ENCODE peak calls at places on chromosomes 6 and 20, in ten cellular contexts. One of them, this sample, is unnamed.

GRCh38 chr6:22467645-22468044 is 101.7 kb upstream of the HDGFL1 start:
- DNase-seq in Peyer's patch: no peak
- DNase-seq in HL-60: no peak
- DNase-seq in ascending aorta: no peak
- DNase-seq in PC-3: no peak
- DNase-seq in GM12865: no peak
- DNase-seq in H7: no peak
- DNase-seq in fibroblast of lung: no peak
- DNase-seq in AG04449: no peak
- DNase-seq in mesendoderm: no peak
- DNase-seq in this sample: no peak

GRCh38 chr6:2802521-2803060 is 37.4 kb downstream of the WRNIP1 start:
- DNase-seq in AG04449: no peak
- DNase-seq in Peyer's patch: no peak
- DNase-seq in fibroblast of lung: no peak
- DNase-seq in mesendoderm: no peak
- DNase-seq in H7: no peak
- DNase-seq in HL-60: no peak
- DNase-seq in PC-3: no peak
- DNase-seq in ascending aorta: no peak
- DNase-seq in GM12865: no peak
- DNase-seq in this sample: no peak

GRCh38 chr6:158849899-158850806 is 31.0 kb upstream of the EZR start:
- DNase-seq in PC-3: peak; percentile 97
- DNase-seq in AG04449: peak; percentile 90
- DNase-seq in ascending aorta: no peak
- DNase-seq in Peyer's patch: no peak
- DNase-seq in H7: no peak
- DNase-seq in HL-60: no peak
- DNase-seq in GM12865: peak; percentile 40
- DNase-seq in mesendoderm: peak; percentile 93
- DNase-seq in fibroblast of lung: peak; percentile 91
- DNase-seq in this sample: no peak

GRCh38 chr6:7332090-7332745 is 19.2 kb upstream of the SSR1 start:
- DNase-seq in AG04449: no peak
- DNase-seq in fibroblast of lung: no peak
- DNase-seq in Peyer's patch: no peak
- DNase-seq in HL-60: no peak
- DNase-seq in mesendoderm: peak; percentile 66
- DNase-seq in GM12865: no peak
- DNase-seq in PC-3: no peak
- DNase-seq in ascending aorta: no peak
- DNase-seq in H7: no peak
- DNase-seq in this sample: no peak

GRCh38 chr6:14925627-14926026 is 320.2 kb upstream of the JARID2 start:
- DNase-seq in HL-60: no peak
- DNase-seq in fibroblast of lung: peak; percentile 74
- DNase-seq in ascending aorta: no peak
- DNase-seq in PC-3: peak; percentile 56
- DNase-seq in AG04449: peak; percentile 12
- DNase-seq in mesendoderm: no peak
- DNase-seq in GM12865: no peak
- DNase-seq in Peyer's patch: no peak
- DNase-seq in H7: no peak
- DNase-seq in this sample: no peak

GRCh38 chr20:31560900-31561598 is 44.0 kb upstream of the ID1 start:
- DNase-seq in mesendoderm: no peak
- DNase-seq in AG04449: peak; percentile 93
- DNase-seq in Peyer's patch: peak; percentile 71
- DNase-seq in H7: no peak
- DNase-seq in HL-60: no peak
- DNase-seq in PC-3: peak; percentile 96
- DNase-seq in GM12865: no peak
- DNase-seq in ascending aorta: peak; percentile 91
- DNase-seq in fibroblast of lung: peak; percentile 95
- DNase-seq in this sample: peak; percentile 90

GRCh38 chr6:168703970-168704369 is 263.0 kb downstream of the SMOC2 start:
- DNase-seq in H7: no peak
- DNase-seq in HL-60: no peak
- DNase-seq in fibroblast of lung: no peak
- DNase-seq in ascending aorta: no peak
- DNase-seq in Peyer's patch: no peak
- DNase-seq in PC-3: no peak
- DNase-seq in GM12865: no peak
- DNase-seq in mesendoderm: no peak
- DNase-seq in AG04449: no peak
- DNase-seq in this sample: no peak

GRCh38 chr20:5354871-5355270 is 38.1 kb upstream of the PROKR2 start:
- DNase-seq in H7: no peak
- DNase-seq in Peyer's patch: no peak
- DNase-seq in fibroblast of lung: no peak
- DNase-seq in AG04449: no peak
- DNase-seq in ascending aorta: no peak
- DNase-seq in GM12865: no peak
- DNase-seq in mesendoderm: no peak
- DNase-seq in HL-60: peak; percentile 52
- DNase-seq in PC-3: no peak
- DNase-seq in this sample: no peak

GRCh38 chr6:4128748-4129147 is 6.6 kb downstream of the ECI2 start:
- DNase-seq in AG04449: no peak
- DNase-seq in GM12865: no peak
- DNase-seq in HL-60: no peak
- DNase-seq in mesendoderm: no peak
- DNase-seq in ascending aorta: no peak
- DNase-seq in fibroblast of lung: no peak
- DNase-seq in Peyer's patch: no peak
- DNase-seq in PC-3: peak; percentile 53
- DNase-seq in H7: no peak
- DNase-seq in this sample: peak; percentile 40

GRCh38 chr20:37935435-37935834 is 32.5 kb downstream of the VSTM2L start:
- DNase-seq in Peyer's patch: peak; percentile 43
- DNase-seq in H7: peak; percentile 30
- DNase-seq in ascending aorta: no peak
- DNase-seq in HL-60: no peak
- DNase-seq in mesendoderm: no peak
- DNase-seq in AG04449: no peak
- DNase-seq in fibroblast of lung: peak; percentile 6
- DNase-seq in GM12865: no peak
- DNase-seq in PC-3: no peak
- DNase-seq in this sample: peak; percentile 17

GRCh38 chr6:75101896-75102680 is 103.8 kb downstream of the COL12A1 start:
- DNase-seq in ascending aorta: no peak
- DNase-seq in Peyer's patch: no peak
- DNase-seq in fibroblast of lung: peak; percentile 91
- DNase-seq in mesendoderm: no peak
- DNase-seq in HL-60: no peak
- DNase-seq in GM12865: no peak
- DNase-seq in H7: no peak
- DNase-seq in PC-3: no peak
- DNase-seq in AG04449: no peak
- DNase-seq in this sample: no peak

DNA sequence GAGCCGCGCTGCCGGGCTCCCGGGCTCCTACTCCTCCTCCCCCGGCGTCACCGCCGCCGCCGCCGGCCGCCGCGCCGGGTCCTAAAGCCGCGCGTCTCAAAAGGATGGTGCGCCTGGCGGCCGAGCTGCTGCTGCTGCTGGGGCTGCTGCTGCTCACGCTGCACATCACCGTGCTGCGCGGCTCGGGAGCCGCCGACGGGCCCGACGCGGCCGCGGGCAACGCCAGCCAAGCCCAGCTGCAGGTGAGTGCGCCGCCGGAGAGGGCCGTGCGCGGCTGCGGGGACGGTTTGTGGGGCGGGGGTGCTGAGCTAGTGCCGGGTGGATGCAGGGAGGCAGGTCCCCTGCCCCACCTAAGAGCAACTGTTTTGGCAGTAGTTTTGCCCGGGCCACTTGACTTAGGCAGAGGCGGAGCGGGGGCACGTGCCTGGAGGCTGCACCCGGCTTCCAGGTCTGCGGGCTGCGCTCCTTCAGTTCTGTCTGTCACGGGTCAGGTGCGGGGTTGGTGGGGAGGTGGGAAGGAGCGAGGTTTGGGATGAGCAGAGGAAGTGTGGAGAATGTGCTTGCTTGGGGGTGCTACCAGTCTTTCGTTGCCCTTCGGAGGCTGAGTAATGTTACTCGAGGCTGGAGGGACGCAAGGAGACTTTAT is 722 bp downstream of the ISM1 start:
- DNase-seq in fibroblast of lung: peak; percentile 61
- DNase-seq in PC-3: peak; percentile 67
- DNase-seq in GM12865: peak; percentile 73
- DNase-seq in ascending aorta: peak; percentile 77
- DNase-seq in HL-60: peak; percentile 24
- DNase-seq in H7: peak; percentile 86
- DNase-seq in AG04449: no peak
- DNase-seq in mesendoderm: peak; percentile 90
- DNase-seq in Peyer's patch: peak; percentile 61
- DNase-seq in this sample: peak; percentile 83
- H3K4me3 ChIP-seq in fibroblast of lung: no peak overlapping the region
- H3K4me3 ChIP-seq in PC-3: peak overlapping the region; percentile 64
- H3K4me3 ChIP-seq in GM12865: peak overlapping the region; percentile 7
- H3K4me3 ChIP-seq in ascending aorta: peak overlapping the region; percentile 64
- H3K4me3 ChIP-seq in HL-60: peak overlapping the region; percentile 18
- H3K4me3 ChIP-seq in H7: peak overlapping the region; percentile 59
- H3K4me3 ChIP-seq in AG04449: peak overlapping the region; percentile 48
- H3K4me3 ChIP-seq in mesendoderm: peak overlapping the region; percentile 40
- H3K4me3 ChIP-seq in Peyer's patch: no peak overlapping the region
- H3K4me3 ChIP-seq in this sample: peak overlapping the region; percentile 46

DNA sequence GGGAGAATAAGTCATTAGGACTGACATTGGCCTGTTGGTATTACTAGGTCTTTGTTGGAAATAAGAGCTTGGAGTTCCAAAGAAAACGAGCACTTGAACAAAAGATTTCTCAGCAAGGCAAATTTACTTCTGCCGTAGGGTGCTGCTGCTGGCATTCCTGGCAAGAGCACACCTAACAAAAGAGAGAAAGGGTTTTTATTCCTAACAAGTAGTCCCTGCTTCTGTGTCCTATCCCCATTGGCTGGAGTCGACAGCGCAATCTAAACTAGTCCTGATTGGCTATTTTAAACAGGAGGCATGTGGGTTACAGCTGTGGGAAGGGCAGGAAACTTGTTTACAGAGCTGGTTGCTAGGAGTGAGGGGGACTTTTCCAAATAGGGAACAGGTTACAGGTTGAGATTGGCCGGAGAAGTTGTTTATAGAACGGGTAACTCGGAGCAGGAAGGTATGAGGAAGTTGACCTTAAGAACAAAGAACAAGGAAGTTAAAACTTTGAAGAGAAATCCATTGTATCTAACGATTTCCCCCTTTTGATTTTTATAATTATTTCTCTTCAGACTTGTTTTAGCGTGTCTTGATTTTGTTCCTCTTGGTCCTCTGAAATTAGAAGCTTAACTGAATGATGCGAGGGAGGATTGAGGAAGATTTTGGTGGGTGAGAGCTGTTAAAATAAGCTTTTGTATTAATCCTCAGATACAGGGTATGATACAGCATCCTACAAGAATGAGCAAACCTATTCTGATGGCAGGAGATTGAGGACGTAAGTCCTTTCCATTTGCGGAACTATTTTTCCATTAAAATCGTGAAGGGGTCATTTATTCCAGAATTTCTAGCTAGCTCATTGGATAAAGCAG is 3.4 kb upstream of the ZNFX1 start:
- DNase-seq in GM12865: peak; percentile 75
- DNase-seq in H7: no peak
- DNase-seq in HL-60: peak; percentile 90
- DNase-seq in Peyer's patch: no peak
- DNase-seq in fibroblast of lung: peak; percentile 38
- DNase-seq in ascending aorta: no peak
- DNase-seq in AG04449: no peak
- DNase-seq in PC-3: peak; percentile 31
- DNase-seq in mesendoderm: peak; percentile 95
- DNase-seq in this sample: no peak
- H3K4me3 ChIP-seq in GM12865: peak overlapping the region; percentile 90
- H3K4me3 ChIP-seq in H7: peak overlapping the region; percentile 87
- H3K4me3 ChIP-seq in HL-60: peak overlapping the region; percentile 50
- H3K4me3 ChIP-seq in Peyer's patch: no peak overlapping the region
- H3K4me3 ChIP-seq in fibroblast of lung: peak overlapping the region; percentile 64
- H3K4me3 ChIP-seq in ascending aorta: peak overlapping the region; percentile 75
- H3K4me3 ChIP-seq in AG04449: peak overlapping the region; percentile 35
- H3K4me3 ChIP-seq in PC-3: peak overlapping the region; percentile 89
- H3K4me3 ChIP-seq in mesendoderm: peak overlapping the region; percentile 64
- H3K4me3 ChIP-seq in this sample: no peak overlapping the region

GRCh38 chr6:119182404-119182803 is 103.9 kb upstream of the FAM184A start:
- DNase-seq in PC-3: no peak
- DNase-seq in GM12865: no peak
- DNase-seq in mesendoderm: no peak
- DNase-seq in AG04449: no peak
- DNase-seq in fibroblast of lung: no peak
- DNase-seq in HL-60: no peak
- DNase-seq in Peyer's patch: no peak
- DNase-seq in H7: no peak
- DNase-seq in ascending aorta: no peak
- DNase-seq in this sample: no peak

GRCh38 chr6:119184008-119184665 is 105.7 kb upstream of the FAM184A start:
- DNase-seq in Peyer's patch: no peak
- DNase-seq in AG04449: no peak
- DNase-seq in mesendoderm: no peak
- DNase-seq in PC-3: no peak
- DNase-seq in HL-60: no peak
- DNase-seq in GM12865: no peak
- DNase-seq in ascending aorta: no peak
- DNase-seq in H7: no peak
- DNase-seq in fibroblast of lung: no peak
- DNase-seq in this sample: no peak

GRCh38 chr6:119183457-119183856 is 105.0 kb upstream of the FAM184A start:
- DNase-seq in Peyer's patch: no peak
- DNase-seq in AG04449: no peak
- DNase-seq in ascending aorta: no peak
- DNase-seq in GM12865: no peak
- DNase-seq in PC-3: no peak
- DNase-seq in H7: no peak
- DNase-seq in fibroblast of lung: no peak
- DNase-seq in HL-60: no peak
- DNase-seq in mesendoderm: no peak
- DNase-seq in this sample: no peak

GRCh38 chr6:119181046-119181445 is 102.6 kb upstream of the FAM184A start:
- DNase-seq in HL-60: no peak
- DNase-seq in AG04449: no peak
- DNase-seq in GM12865: no peak
- DNase-seq in mesendoderm: no peak
- DNase-seq in Peyer's patch: no peak
- DNase-seq in fibroblast of lung: no peak
- DNase-seq in PC-3: no peak
- DNase-seq in H7: no peak
- DNase-seq in ascending aorta: no peak
- DNase-seq in this sample: no peak

GRCh38 chr6:119182875-119183274 is 104.4 kb upstream of the FAM184A start:
- DNase-seq in H7: no peak
- DNase-seq in HL-60: no peak
- DNase-seq in mesendoderm: no peak
- DNase-seq in fibroblast of lung: no peak
- DNase-seq in Peyer's patch: no peak
- DNase-seq in ascending aorta: no peak
- DNase-seq in GM12865: no peak
- DNase-seq in PC-3: no peak
- DNase-seq in AG04449: no peak
- DNase-seq in this sample: no peak
- H3K4me3 ChIP-seq in H7: no peak overlapping the region
- H3K4me3 ChIP-seq in HL-60: no peak overlapping the region
- H3K4me3 ChIP-seq in mesendoderm: no peak overlapping the region
- H3K4me3 ChIP-seq in fibroblast of lung: no peak overlapping the region
- H3K4me3 ChIP-seq in Peyer's patch: no peak overlapping the region
- H3K4me3 ChIP-seq in ascending aorta: no peak overlapping the region
- H3K4me3 ChIP-seq in GM12865: no peak overlapping the region
- H3K4me3 ChIP-seq in PC-3: no peak overlapping the region
- H3K4me3 ChIP-seq in AG04449: no peak overlapping the region
- H3K4me3 ChIP-seq in this sample: no peak overlapping the region

GRCh38 chr6:24929255-24929654 is 6.5 kb downstream of the RIPOR2 start:
- DNase-seq in HL-60: no peak
- DNase-seq in fibroblast of lung: no peak
- DNase-seq in Peyer's patch: no peak
- DNase-seq in GM12865: peak; percentile 76
- DNase-seq in mesendoderm: no peak
- DNase-seq in H7: no peak
- DNase-seq in AG04449: no peak
- DNase-seq in ascending aorta: no peak
- DNase-seq in PC-3: no peak
- DNase-seq in this sample: no peak
- H3K4me3 ChIP-seq in HL-60: no peak overlapping the region
- H3K4me3 ChIP-seq in fibroblast of lung: no peak overlapping the region
- H3K4me3 ChIP-seq in Peyer's patch: no peak overlapping the region
- H3K4me3 ChIP-seq in GM12865: peak overlapping the region; percentile 39
- H3K4me3 ChIP-seq in mesendoderm: no peak overlapping the region
- H3K4me3 ChIP-seq in H7: no peak overlapping the region
- H3K4me3 ChIP-seq in AG04449: no peak overlapping the region
- H3K4me3 ChIP-seq in ascending aorta: no peak overlapping the region
- H3K4me3 ChIP-seq in PC-3: no peak overlapping the region
- H3K4me3 ChIP-seq in this sample: no peak overlapping the region

This sample was measured in cardiac muscle cell.